ENCODE peak calls at places on chromosome 20, in eight cellular contexts. B is SK-N-SH, I is GM23248, J is PC-3, A is neural progenitor cell, X is HCT116, Y is GM23338, Z is OCI-LY7. O is an unnamed sample.

GRCh38 chr20:16064991-16065707 is 508.1 kb downstream of the KIF16B start:
- DNase-seq in B (no peak), I (no peak), J (no peak), A (no peak), X (no peak), Y (peak; percentile 31), Z (no peak), O (no peak)

GRCh38 chr20:63498950-63499332 is at the start of gene EEF1A2:
- DNase-seq in B (peak; percentile 87), I (peak; percentile 41), J (peak; percentile 62), A (peak; percentile 70), X (no peak), Y (no peak), Z (peak; percentile 37), O (peak; percentile 78)

GRCh38 chr20:1622450-1622849 is 2.6 kb upstream of the SIRPB1 start:
- DNase-seq in B (no peak), I (no peak), J (peak; percentile 4), A (no peak), X (no peak), Y (no peak), Z (peak; percentile 20), O (peak; percentile 1)

GRCh38 chr20:42435230-42435629 is 754.5 kb downstream of the PTPRT start:
- DNase-seq in B (no peak), I (no peak), J (no peak), A (no peak), X (no peak), Y (no peak), Z (peak; percentile 3), O (no peak)

GRCh38 chr20:56350842-56351241 is 7.9 kb upstream of the FAM210B start:
- DNase-seq in B (no peak), I (peak; percentile 75), J (no peak), A (no peak), X (no peak), Y (no peak), Z (no peak), O (no peak)

GRCh38 chr20:61487346-61488022 is 235.4 kb downstream of the CDH4 start:
- DNase-seq in B (no peak), I (no peak), J (no peak), A (no peak), X (no peak), Y (no peak), Z (no peak), O (no peak)

GRCh38 chr20:44714701-44715494 is at the start of gene CCN5:
- DNase-seq in B (peak; percentile 67), I (peak; percentile 95), J (peak; percentile 89), A (no peak), X (peak; percentile 32), Y (no peak), Z (no peak), O (peak; percentile 70)

GRCh38 chr20:11168026-11168425 is 494.2 kb upstream of the JAG1 start:
- DNase-seq in B (no peak), I (peak; percentile 60), J (peak; percentile 42), A (no peak), X (no peak), Y (no peak), Z (no peak), O (no peak)

GRCh38 chr20:62413025-62413580 is 6.0 kb upstream of the CABLES2 start:
- DNase-seq in B (no peak), I (no peak), J (no peak), A (no peak), X (no peak), Y (no peak), Z (no peak), O (peak; percentile 52)

GRCh38 chr20:19368351-19368750 is 155.9 kb downstream of the SLC24A3 start:
- DNase-seq in B (no peak), I (no peak), J (no peak), A (no peak), X (no peak), Y (no peak), Z (no peak), O (no peak)

GRCh38 chr20:35776513-35777101 is 4.8 kb downstream of the PHF20 start:
- DNase-seq in B (peak; percentile 42), I (peak; percentile 42), J (peak; percentile 57), A (no peak), X (no peak), Y (no peak), Z (no peak), O (peak; percentile 32)

GRCh38 chr20:53004267-53004813 is 32.2 kb downstream of the TSHZ2 start:
- DNase-seq in B (no peak), I (no peak), J (no peak), A (no peak), X (no peak), Y (no peak), Z (no peak), O (no peak)

DNA sequence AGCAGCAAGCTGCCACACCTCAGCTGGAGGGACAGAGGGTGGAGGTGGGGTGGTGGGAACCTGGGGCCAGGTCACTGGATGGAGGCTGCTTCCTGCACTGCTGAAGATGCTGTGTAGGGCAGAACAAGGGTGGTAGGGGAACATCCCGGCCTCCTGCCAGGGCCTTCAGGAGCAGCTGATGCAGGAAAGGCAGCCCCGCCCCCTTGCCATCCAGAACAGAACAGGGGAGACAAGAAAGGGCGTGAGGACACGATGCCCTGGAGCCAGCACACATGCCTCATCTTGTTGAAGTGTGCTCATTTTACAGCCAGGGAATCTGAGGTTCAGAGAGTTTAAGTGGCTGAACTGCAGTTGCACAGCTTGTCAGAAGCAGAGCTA is 43.1 kb upstream of the PHACTR3 start:
- DNase-seq in B (no peak), I (no peak), J (no peak), A (no peak), X (no peak), Y (no peak), Z (no peak), O (no peak)
- TF ChIP-seq EZH2phosphoT487 in B (no peak), I (no peak), J (no peak), A (no peak), X (no peak), Y (no peak), Z (no peak), O (no peak)

GRCh38 chr20:50244352-50245149 is 53.9 kb downstream of the CEBPB start:
- DNase-seq in B (no peak), I (no peak), J (peak; percentile 82), A (no peak), X (peak; percentile 38), Y (no peak), Z (no peak), O (no peak)

GRCh38 chr20:50242548-50242862 is 51.9 kb downstream of the CEBPB start:
- DNase-seq in B (no peak), I (no peak), J (no peak), A (no peak), X (no peak), Y (no peak), Z (no peak), O (no peak)

GRCh38 chr20:50243610-50244351 is 53.2 kb downstream of the CEBPB start:
- DNase-seq in B (no peak), I (no peak), J (no peak), A (no peak), X (no peak), Y (no peak), Z (no peak), O (no peak)

GRCh38 chr20:50242178-50242514 is 51.5 kb downstream of the CEBPB start:
- DNase-seq in B (no peak), I (no peak), J (no peak), A (no peak), X (no peak), Y (no peak), Z (no peak), O (no peak)

GRCh38 chr20:50242863-50243609 is 52.4 kb downstream of the CEBPB start:
- DNase-seq in B (no peak), I (no peak), J (peak; percentile 94), A (no peak), X (peak; percentile 77), Y (no peak), Z (no peak), O (no peak)
- H3K4me2 ChIP-seq in B (no peak overlapping the region), I (no peak overlapping the region), J (peak overlapping the region; percentile 34), A (no peak overlapping the region), X (peak overlapping the region; percentile 81), Y (no peak overlapping the region), Z (no peak overlapping the region), O (no peak overlapping the region)

GRCh38 chr20:40561187-40561586 is 127.8 kb downstream of the MAFB start:
- DNase-seq in B (no peak), I (no peak), J (no peak), A (no peak), X (no peak), Y (no peak), Z (no peak), O (no peak)

GRCh38 chr20:40564997-40565680 is 123.9 kb downstream of the MAFB start:
- DNase-seq in B (no peak), I (peak; percentile 81), J (peak; percentile 63), A (no peak), X (peak; percentile 71), Y (no peak), Z (no peak), O (peak; percentile 64)

GRCh38 chr20:40562031-40562430 is 127.0 kb downstream of the MAFB start:
- DNase-seq in B (no peak), I (peak; percentile 66), J (peak; percentile 11), A (no peak), X (no peak), Y (no peak), Z (no peak), O (peak; percentile 21)

GRCh38 chr20:40565681-40566040 is 123.4 kb downstream of the MAFB start:
- DNase-seq in B (no peak), I (no peak), J (no peak), A (peak; percentile 23), X (no peak), Y (peak; percentile 11), Z (no peak), O (no peak)

GRCh38 chr20:40563296-40563950 is 125.6 kb downstream of the MAFB start:
- DNase-seq in B (no peak), I (peak; percentile 37), J (peak; percentile 60), A (no peak), X (peak; percentile 60), Y (no peak), Z (no peak), O (peak; percentile 44)
- TF ChIP-seq EZH2phosphoT487 in B (no peak), I (no peak), J (no peak), A (no peak), X (no peak), Y (no peak), Z (no peak), O (no peak)

GRCh38 chr20:22962567-22963439 is 72.3 kb upstream of the SSTR4 start:
- DNase-seq in B (no peak), I (no peak), J (peak; percentile 85), A (no peak), X (no peak), Y (no peak), Z (no peak), O (no peak)

GRCh38 chr20:22963581-22963980 is 71.5 kb upstream of the SSTR4 start:
- DNase-seq in B (no peak), I (no peak), J (no peak), A (no peak), X (no peak), Y (no peak), Z (no peak), O (no peak)

DNA sequence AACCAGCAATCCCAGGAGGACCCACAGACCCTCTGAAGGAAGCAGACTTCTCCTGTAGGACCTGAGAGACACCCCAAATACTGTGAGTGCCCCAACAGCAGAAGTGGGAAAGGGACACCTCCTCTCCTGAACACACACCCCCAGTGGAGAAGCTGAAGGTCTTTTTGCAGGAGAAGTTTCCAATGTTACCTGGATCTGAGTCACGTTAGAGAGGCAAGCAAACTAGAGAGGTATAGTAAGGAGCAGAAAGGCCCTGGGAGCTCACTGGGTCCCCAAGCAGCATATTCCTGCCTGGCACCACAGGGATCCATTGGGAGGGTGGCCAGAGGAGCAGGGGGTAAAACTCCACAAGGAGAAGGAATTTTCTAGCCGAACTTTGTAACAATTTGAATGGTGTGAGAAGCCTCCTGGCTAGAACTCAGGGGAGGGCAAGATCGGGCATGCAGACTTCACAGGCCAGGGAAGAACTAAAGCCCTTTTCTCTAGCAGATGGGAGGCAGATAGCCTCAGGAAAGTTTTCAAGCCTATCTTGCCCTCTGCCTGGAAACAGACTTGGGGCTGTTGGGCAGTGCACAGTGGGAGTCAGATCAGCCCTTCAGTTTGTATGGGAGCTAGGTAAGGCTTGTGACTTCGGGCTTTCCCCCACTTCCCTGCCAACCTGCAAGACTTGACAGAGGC is 68.2 kb upstream of the SSTR4 start:
- DNase-seq in B (no peak), I (no peak), J (no peak), A (no peak), X (no peak), Y (no peak), Z (no peak), O (no peak)
- H3K4me2 ChIP-seq in B (no peak overlapping the region), I (no peak overlapping the region), J (no peak overlapping the region), A (no peak overlapping the region), X (no peak overlapping the region), Y (no peak overlapping the region), Z (no peak overlapping the region), O (no peak overlapping the region)

O was measured in hepatocyte.